ENCODE peak calls at places on chromosome 13, in six cellular contexts. One of them, this sample, is unnamed.

GRCh38 chr13:52414963-52415362 is 9.0 kb upstream of the THSD1 start:
- DNase-seq in frontal cortex: no peak
- DNase-seq in amniotic stem cell: no peak
- DNase-seq in ovary: no peak
- DNase-seq in stimulated activated CD8-positive, alpha-beta memory T cell treated with anti-CD3 and anti-CD28 coated beads, Interleukin-15, amount 100 ng/mL, for 1 hour: no peak
- DNase-seq in activated T-cell treated with anti-CD3 and anti-CD28 coated beads, Interleukin-2, amount 50 U/mL, for 24 hours: no peak
- DNase-seq in this sample: no peak

GRCh38 chr13:52784591-52785340 is 45.1 kb upstream of the CNMD start:
- DNase-seq in frontal cortex: no peak
- DNase-seq in amniotic stem cell: no peak
- DNase-seq in ovary: no peak
- DNase-seq in stimulated activated CD8-positive, alpha-beta memory T cell treated with anti-CD3 and anti-CD28 coated beads, Interleukin-15, amount 100 ng/mL, for 1 hour: no peak
- DNase-seq in activated T-cell treated with anti-CD3 and anti-CD28 coated beads, Interleukin-2, amount 50 U/mL, for 24 hours: no peak
- DNase-seq in this sample: no peak

GRCh38 chr13:113205428-113205931 is 3.0 kb downstream of the PCID2 start:
- DNase-seq in frontal cortex: no peak
- DNase-seq in amniotic stem cell: no peak
- DNase-seq in ovary: no peak
- DNase-seq in stimulated activated CD8-positive, alpha-beta memory T cell treated with anti-CD3 and anti-CD28 coated beads, Interleukin-15, amount 100 ng/mL, for 1 hour: no peak
- DNase-seq in activated T-cell treated with anti-CD3 and anti-CD28 coated beads, Interleukin-2, amount 50 U/mL, for 24 hours: no peak
- DNase-seq in this sample: no peak

GRCh38 chr13:33927315-33927714 is 109.4 kb downstream of the RFC3 start:
- DNase-seq in frontal cortex: no peak
- DNase-seq in amniotic stem cell: no peak
- DNase-seq in ovary: no peak
- DNase-seq in stimulated activated CD8-positive, alpha-beta memory T cell treated with anti-CD3 and anti-CD28 coated beads, Interleukin-15, amount 100 ng/mL, for 1 hour: no peak
- DNase-seq in activated T-cell treated with anti-CD3 and anti-CD28 coated beads, Interleukin-2, amount 50 U/mL, for 24 hours: no peak
- DNase-seq in this sample: peak; percentile 22

GRCh38 chr13:95100525-95101121 is 200.6 kb downstream of the ABCC4 start:
- DNase-seq in frontal cortex: no peak
- DNase-seq in amniotic stem cell: peak; percentile 15
- DNase-seq in ovary: no peak
- DNase-seq in stimulated activated CD8-positive, alpha-beta memory T cell treated with anti-CD3 and anti-CD28 coated beads, Interleukin-15, amount 100 ng/mL, for 1 hour: no peak
- DNase-seq in activated T-cell treated with anti-CD3 and anti-CD28 coated beads, Interleukin-2, amount 50 U/mL, for 24 hours: no peak
- DNase-seq in this sample: peak; percentile 76

GRCh38 chr13:100154835-100155463 is 66.1 kb downstream of the PCCA start:
- DNase-seq in frontal cortex: no peak
- DNase-seq in amniotic stem cell: no peak
- DNase-seq in ovary: no peak
- DNase-seq in stimulated activated CD8-positive, alpha-beta memory T cell treated with anti-CD3 and anti-CD28 coated beads, Interleukin-15, amount 100 ng/mL, for 1 hour: no peak
- DNase-seq in activated T-cell treated with anti-CD3 and anti-CD28 coated beads, Interleukin-2, amount 50 U/mL, for 24 hours: no peak
- DNase-seq in this sample: no peak

GRCh38 chr13:100566543-100566942 is 22.0 kb downstream of the GGACT start:
- DNase-seq in frontal cortex: no peak
- DNase-seq in amniotic stem cell: no peak
- DNase-seq in ovary: no peak
- DNase-seq in stimulated activated CD8-positive, alpha-beta memory T cell treated with anti-CD3 and anti-CD28 coated beads, Interleukin-15, amount 100 ng/mL, for 1 hour: no peak
- DNase-seq in activated T-cell treated with anti-CD3 and anti-CD28 coated beads, Interleukin-2, amount 50 U/mL, for 24 hours: no peak
- DNase-seq in this sample: peak; percentile 37

GRCh38 chr13:21117104-21117809 is 55.9 kb upstream of the LATS2 start:
- DNase-seq in frontal cortex: no peak
- DNase-seq in amniotic stem cell: no peak
- DNase-seq in ovary: no peak
- DNase-seq in stimulated activated CD8-positive, alpha-beta memory T cell treated with anti-CD3 and anti-CD28 coated beads, Interleukin-15, amount 100 ng/mL, for 1 hour: no peak
- DNase-seq in activated T-cell treated with anti-CD3 and anti-CD28 coated beads, Interleukin-2, amount 50 U/mL, for 24 hours: no peak
- DNase-seq in this sample: no peak

GRCh38 chr13:35475131-35475959 is 1.1 kb downstream of the MAB21L1 start:
- DNase-seq in frontal cortex: no peak
- DNase-seq in amniotic stem cell: no peak
- DNase-seq in ovary: peak; percentile 75
- DNase-seq in stimulated activated CD8-positive, alpha-beta memory T cell treated with anti-CD3 and anti-CD28 coated beads, Interleukin-15, amount 100 ng/mL, for 1 hour: no peak
- DNase-seq in activated T-cell treated with anti-CD3 and anti-CD28 coated beads, Interleukin-2, amount 50 U/mL, for 24 hours: no peak
- DNase-seq in this sample: peak; percentile 54

GRCh38 chr13:34201050-34201913 is 383.3 kb downstream of the RFC3 start:
- DNase-seq in frontal cortex: no peak
- DNase-seq in amniotic stem cell: peak; percentile 15
- DNase-seq in ovary: no peak
- DNase-seq in stimulated activated CD8-positive, alpha-beta memory T cell treated with anti-CD3 and anti-CD28 coated beads, Interleukin-15, amount 100 ng/mL, for 1 hour: no peak
- DNase-seq in activated T-cell treated with anti-CD3 and anti-CD28 coated beads, Interleukin-2, amount 50 U/mL, for 24 hours: no peak
- DNase-seq in this sample: no peak

GRCh38 chr13:95533545-95534135 is 18.9 kb upstream of the CLDN10 start:
- DNase-seq in frontal cortex: no peak
- DNase-seq in amniotic stem cell: no peak
- DNase-seq in ovary: no peak
- DNase-seq in stimulated activated CD8-positive, alpha-beta memory T cell treated with anti-CD3 and anti-CD28 coated beads, Interleukin-15, amount 100 ng/mL, for 1 hour: no peak
- DNase-seq in activated T-cell treated with anti-CD3 and anti-CD28 coated beads, Interleukin-2, amount 50 U/mL, for 24 hours: no peak
- DNase-seq in this sample: peak; percentile 52